ENCODE peak calls at places on chromosomes 4 and X, in five cellular contexts. One of them, this sample, is unnamed.

GRCh38 chr4:169428376-169428775 is 157.6 kb upstream of the SH3RF1 start:
- DNase-seq in transverse colon: no peak
- DNase-seq in iris pigment epithelial cell: peak
- DNase-seq in left ventricle myocardium inferior: no peak
- DNase-seq in iPS-NIHi11: no peak
- DNase-seq in this sample: no peak

GRCh38 chrX:40809210-40809609 is 73.9 kb upstream of the MED14 start:
- DNase-seq in transverse colon: no peak
- DNase-seq in iris pigment epithelial cell: peak
- DNase-seq in left ventricle myocardium inferior: no peak
- DNase-seq in iPS-NIHi11: no peak
- DNase-seq in this sample: no peak

GRCh38 chrX:134990475-134991473 is at the start of gene SMIM10:
- DNase-seq in transverse colon: peak
- DNase-seq in iris pigment epithelial cell: peak
- DNase-seq in left ventricle myocardium inferior: peak
- DNase-seq in iPS-NIHi11: peak
- DNase-seq in this sample: peak

GRCh38 chr4:7347981-7348380 is 86.7 kb downstream of the PSAPL1 start:
- DNase-seq in transverse colon: no peak
- DNase-seq in iris pigment epithelial cell: peak
- DNase-seq in left ventricle myocardium inferior: no peak
- DNase-seq in iPS-NIHi11: no peak
- DNase-seq in this sample: no peak

GRCh38 chr4:61521451-61521850 is 321.3 kb downstream of the ADGRL3 start:
- DNase-seq in transverse colon: no peak
- DNase-seq in iris pigment epithelial cell: peak
- DNase-seq in left ventricle myocardium inferior: no peak
- DNase-seq in iPS-NIHi11: no peak
- DNase-seq in this sample: no peak

GRCh38 chrX:97446298-97446882 is 562.7 kb downstream of the RPA4 start:
- DNase-seq in transverse colon: no peak
- DNase-seq in iris pigment epithelial cell: no peak
- DNase-seq in left ventricle myocardium inferior: no peak
- DNase-seq in iPS-NIHi11: no peak
- DNase-seq in this sample: no peak

GRCh38 chrX:52346462-52347165 is 22.2 kb upstream of the XAGE2 start:
- DNase-seq in transverse colon: no peak
- DNase-seq in iris pigment epithelial cell: no peak
- DNase-seq in left ventricle myocardium inferior: no peak
- DNase-seq in iPS-NIHi11: no peak
- DNase-seq in this sample: peak

GRCh38 chr4:68218044-68218443 is 27.4 kb downstream of the TMPRSS11B start:
- DNase-seq in transverse colon: no peak
- DNase-seq in iris pigment epithelial cell: peak
- DNase-seq in left ventricle myocardium inferior: no peak
- DNase-seq in iPS-NIHi11: no peak
- DNase-seq in this sample: no peak

GRCh38 chr4:62399242-62399641 is 1199.1 kb downstream of the ADGRL3 start:
- DNase-seq in transverse colon: no peak
- DNase-seq in iris pigment epithelial cell: no peak
- DNase-seq in left ventricle myocardium inferior: no peak
- DNase-seq in iPS-NIHi11: no peak
- DNase-seq in this sample: no peak

GRCh38 chrX:147735364-147735763 is 176.4 kb upstream of the FMR1 start:
- DNase-seq in transverse colon: no peak
- DNase-seq in iris pigment epithelial cell: no peak
- DNase-seq in left ventricle myocardium inferior: no peak
- DNase-seq in iPS-NIHi11: no peak
- DNase-seq in this sample: no peak

GRCh38 chr4:53908661-53909078 is 155.7 kb downstream of the CHIC2 start:
- DNase-seq in transverse colon: peak
- DNase-seq in iris pigment epithelial cell: peak
- DNase-seq in left ventricle myocardium inferior: no peak
- DNase-seq in iPS-NIHi11: peak
- DNase-seq in this sample: peak

GRCh38 chr4:7021930-7022658 is 21.1 kb upstream of the TADA2B start:
- DNase-seq in transverse colon: no peak
- DNase-seq in iris pigment epithelial cell: peak
- DNase-seq in left ventricle myocardium inferior: no peak
- DNase-seq in iPS-NIHi11: no peak
- DNase-seq in this sample: peak

GRCh38 chrX:39757971-39758370 is 339.8 kb downstream of the BCOR start:
- DNase-seq in transverse colon: no peak
- DNase-seq in iris pigment epithelial cell: peak
- DNase-seq in left ventricle myocardium inferior: no peak
- DNase-seq in iPS-NIHi11: no peak
- DNase-seq in this sample: no peak

GRCh38 chr4:8274772-8275241 is 5.3 kb downstream of the HTRA3 start:
- DNase-seq in transverse colon: peak
- DNase-seq in iris pigment epithelial cell: peak
- DNase-seq in left ventricle myocardium inferior: peak
- DNase-seq in iPS-NIHi11: peak
- DNase-seq in this sample: peak

GRCh38 chr4:155179216-155179615 is 29.2 kb upstream of the NPY2R start:
- DNase-seq in transverse colon: no peak
- DNase-seq in iris pigment epithelial cell: no peak
- DNase-seq in left ventricle myocardium inferior: no peak
- DNase-seq in iPS-NIHi11: no peak
- DNase-seq in this sample: no peak

GRCh38 chrX:51496501-51497291 is at the start of gene NUDT11:
- DNase-seq in transverse colon: peak
- DNase-seq in iris pigment epithelial cell: peak
- DNase-seq in left ventricle myocardium inferior: peak
- DNase-seq in iPS-NIHi11: peak
- DNase-seq in this sample: peak

GRCh38 chr4:8079031-8079885 is 79.4 kb downstream of the ABLIM2 start:
- DNase-seq in transverse colon: peak
- DNase-seq in iris pigment epithelial cell: no peak
- DNase-seq in left ventricle myocardium inferior: no peak
- DNase-seq in iPS-NIHi11: no peak
- DNase-seq in this sample: peak

GRCh38 chrX:13699183-13699826 is 10.4 kb downstream of the RAB9A start:
- DNase-seq in transverse colon: peak
- DNase-seq in iris pigment epithelial cell: peak
- DNase-seq in left ventricle myocardium inferior: no peak
- DNase-seq in iPS-NIHi11: peak
- DNase-seq in this sample: peak

GRCh38 chr4:141645611-141646340 is 9.4 kb downstream of the IL15 start:
- DNase-seq in transverse colon: no peak
- DNase-seq in iris pigment epithelial cell: peak
- DNase-seq in left ventricle myocardium inferior: no peak
- DNase-seq in iPS-NIHi11: no peak
- DNase-seq in this sample: no peak

GRCh38 chr4:84503495-84504437 is 4.7 kb upstream of the NKX6-1 start:
- DNase-seq in transverse colon: no peak
- DNase-seq in iris pigment epithelial cell: peak
- DNase-seq in left ventricle myocardium inferior: no peak
- DNase-seq in iPS-NIHi11: peak
- DNase-seq in this sample: no peak

GRCh38 chr4:104490096-104490769 is 4.5 kb downstream of the CXXC4 start:
- DNase-seq in transverse colon: peak
- DNase-seq in iris pigment epithelial cell: no peak
- DNase-seq in left ventricle myocardium inferior: no peak
- DNase-seq in iPS-NIHi11: peak
- DNase-seq in this sample: no peak

GRCh38 chr4:171007618-171008390 is 805.4 kb upstream of the GALNTL6 start:
- DNase-seq in transverse colon: no peak
- DNase-seq in iris pigment epithelial cell: no peak
- DNase-seq in left ventricle myocardium inferior: no peak
- DNase-seq in iPS-NIHi11: peak
- DNase-seq in this sample: no peak

GRCh38 chr4:77043507-77044131 is 32.2 kb downstream of the CCNI start:
- DNase-seq in transverse colon: no peak
- DNase-seq in iris pigment epithelial cell: peak
- DNase-seq in left ventricle myocardium inferior: no peak
- DNase-seq in iPS-NIHi11: no peak
- DNase-seq in this sample: no peak

GRCh38 chrX:150165776-150166610 is 197.1 kb upstream of the MAMLD1 start:
- DNase-seq in transverse colon: no peak
- DNase-seq in iris pigment epithelial cell: no peak
- DNase-seq in left ventricle myocardium inferior: no peak
- DNase-seq in iPS-NIHi11: no peak
- DNase-seq in this sample: no peak

GRCh38 chrX:40167240-40168182 is 69.8 kb upstream of the BCOR start:
- DNase-seq in transverse colon: peak
- DNase-seq in iris pigment epithelial cell: no peak
- DNase-seq in left ventricle myocardium inferior: no peak
- DNase-seq in iPS-NIHi11: no peak
- DNase-seq in this sample: peak

GRCh38 chr4:73507541-73507940 is 26.0 kb downstream of the AFM start:
- DNase-seq in transverse colon: no peak
- DNase-seq in iris pigment epithelial cell: no peak
- DNase-seq in left ventricle myocardium inferior: no peak
- DNase-seq in iPS-NIHi11: no peak
- DNase-seq in this sample: no peak

GRCh38 chr4:78553526-78554060 is 2.0 kb downstream of the ANXA3 start:
- DNase-seq in transverse colon: no peak
- DNase-seq in iris pigment epithelial cell: no peak
- DNase-seq in left ventricle myocardium inferior: no peak
- DNase-seq in iPS-NIHi11: no peak
- DNase-seq in this sample: no peak

GRCh38 chr4:83207497-83208105 is 77.0 kb downstream of the COQ2 start:
- DNase-seq in transverse colon: peak
- DNase-seq in iris pigment epithelial cell: peak
- DNase-seq in left ventricle myocardium inferior: no peak
- DNase-seq in iPS-NIHi11: no peak
- DNase-seq in this sample: no peak

GRCh38 chr4:27318740-27319139 is 458.1 kb downstream of the STIM2 start:
- DNase-seq in transverse colon: peak
- DNase-seq in iris pigment epithelial cell: peak
- DNase-seq in left ventricle myocardium inferior: no peak
- DNase-seq in iPS-NIHi11: peak
- DNase-seq in this sample: no peak